ENCODE peak calls at places on chromosome 21, in five cellular contexts. C is ascending aorta, V is stomach, Q is choroid plexus epithelial cell, L is lower lobe of right lung. T is an unnamed sample.

GRCh38 chr21:31088196-31088751 is 50.0 kb upstream of the KRTAP19-8 start:
- DNase-seq in C (no peak), L (no peak), V (no peak), Q (no peak), T (no peak)

GRCh38 chr21:29376556-29376955 is 77.8 kb downstream of the BACH1 start:
- DNase-seq in V (peak), C (no peak), L (peak), Q (peak), T (no peak)

GRCh38 chr21:42299324-42300044 is 15.7 kb downstream of the TFF3 start:
- DNase-seq in V (no peak), Q (no peak), L (peak), C (no peak), T (no peak)

GRCh38 chr21:38646213-38646837 is 148.0 kb upstream of the ERG start:
- DNase-seq in L (no peak), Q (no peak), V (no peak), C (no peak), T (no peak)

GRCh38 chr21:31416465-31416864 is 72.4 kb upstream of the TIAM1 start:
- DNase-seq in V (peak), Q (peak), L (no peak), C (no peak), T (no peak)

GRCh38 chr21:30718239-30718909 is at the start of gene KRTAP21-3:
- DNase-seq in L (no peak), C (no peak), Q (peak), V (no peak), T (peak)

GRCh38 chr21:33024278-33025103 is 1.2 kb upstream of the OLIG2 start:
- DNase-seq in C (no peak), V (no peak), Q (no peak), L (no peak), T (no peak)

GRCh38 chr21:38831526-38832467 is 26.1 kb downstream of the ETS2 start:
- DNase-seq in L (peak), Q (peak), V (peak), C (peak), T (peak)

GRCh38 chr21:29201186-29201585 is 70.7 kb downstream of the MAP3K7CL start:
- DNase-seq in L (no peak), V (no peak), Q (no peak), C (no peak), T (no peak)

GRCh38 chr21:42571391-42572150 is 57.9 kb downstream of the SLC37A1 start:
- DNase-seq in C (no peak), L (peak), V (no peak), Q (no peak), T (no peak)

GRCh38 chr21:18244721-18245486 is at the start of gene CHODL:
- DNase-seq in L (no peak), C (no peak), V (no peak), Q (peak), T (no peak)

GRCh38 chr21:37088196-37088595 is 15.1 kb downstream of the TTC3 start:
- DNase-seq in Q (peak), C (no peak), L (no peak), V (no peak), T (no peak)

GRCh38 chr21:37082856-37083611 is 10.0 kb downstream of the TTC3 start:
- DNase-seq in V (no peak), L (no peak), C (no peak), Q (no peak), T (no peak)

GRCh38 chr21:37085726-37086125 is 12.7 kb downstream of the TTC3 start:
- DNase-seq in Q (no peak), V (no peak), L (no peak), C (no peak), T (no peak)

GRCh38 chr21:37082375-37082774 is 9.3 kb downstream of the TTC3 start:
- DNase-seq in L (no peak), Q (no peak), C (no peak), V (no peak), T (no peak)

DNA sequence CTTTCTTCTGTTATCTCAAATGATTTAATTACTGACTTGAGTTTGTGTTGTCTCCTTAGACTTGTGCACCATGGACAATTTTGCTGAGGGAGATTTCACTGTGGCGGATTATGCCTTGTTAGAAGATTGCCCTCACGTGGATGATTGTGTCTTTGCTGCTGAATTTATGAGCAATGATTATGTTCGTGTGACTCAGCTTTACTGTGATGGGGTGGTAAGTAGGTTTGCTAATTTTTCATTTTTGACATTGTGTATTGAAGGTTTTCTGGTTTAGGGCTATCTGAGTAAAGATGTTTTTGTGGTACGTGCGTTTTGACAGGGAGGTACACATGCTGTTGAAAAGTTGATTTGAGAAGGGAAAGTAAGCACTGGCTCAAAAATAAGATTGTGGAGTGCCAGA is 14.1 kb downstream of the TTC3 start:
- DNase-seq in Q (peak), L (no peak), V (no peak), C (no peak), T (peak)
- TF ChIP-seq CTCF in Q (peak), L (peak), V (no peak), C (peak), T (peak)

DNA sequence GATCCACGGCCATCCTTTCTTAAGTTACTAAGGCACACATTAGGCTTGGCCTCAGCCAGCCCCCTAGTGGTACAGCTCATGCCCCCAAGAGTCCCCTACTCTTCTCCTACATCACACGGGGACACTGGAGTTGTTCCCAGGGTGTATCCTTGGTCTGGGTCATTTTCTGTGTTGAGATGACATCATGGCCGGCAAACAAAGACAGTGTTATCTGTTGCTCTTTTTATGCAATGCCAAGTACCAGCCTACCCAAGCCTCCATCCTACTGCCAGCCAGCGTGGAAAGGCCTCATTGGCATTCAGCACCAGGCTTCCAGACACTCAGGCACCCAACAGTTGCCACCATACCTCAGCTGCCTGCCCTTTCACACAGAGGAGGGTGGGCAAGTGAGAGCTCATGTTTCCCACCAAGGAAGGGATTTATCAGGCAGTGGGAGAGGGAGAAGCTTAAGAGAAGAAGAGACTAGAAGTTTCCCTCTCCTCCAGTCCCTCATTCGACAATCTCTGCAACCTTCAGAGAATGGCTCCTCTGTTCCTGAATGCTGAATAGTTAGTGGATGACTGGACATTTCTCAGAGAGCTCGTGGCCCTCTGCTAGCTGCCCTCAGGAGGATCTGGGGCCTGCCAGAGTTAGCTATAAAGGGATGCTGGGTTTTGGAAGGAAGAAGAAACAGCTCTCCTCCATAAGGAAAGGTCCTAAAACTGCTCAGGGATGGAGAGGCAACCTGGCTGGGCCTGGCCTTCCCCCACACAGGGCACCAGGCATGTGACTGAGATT is 17.7 kb downstream of the CBR1 start:
- DNase-seq in L (no peak), V (no peak), C (no peak), Q (no peak), T (no peak)
- TF ChIP-seq CTCF in L (no peak), V (no peak), C (no peak), Q (peak), T (peak)

GRCh38 chr21:44337428-44337827 is 1.8 kb downstream of the CFAP410 start:
- DNase-seq in C (no peak), L (no peak), Q (peak), V (no peak), T (no peak)

GRCh38 chr21:44334637-44335030 is 4.6 kb downstream of the CFAP410 start:
- DNase-seq in V (no peak), L (no peak), C (no peak), Q (no peak), T (no peak)

GRCh38 chr21:44338971-44339910 is at the start of gene CFAP410:
- DNase-seq in C (peak), V (peak), L (peak), Q (peak), T (peak)

GRCh38 chr21:44335266-44336059 is 3.7 kb downstream of the CFAP410 start:
- DNase-seq in L (no peak), C (no peak), V (no peak), Q (no peak), T (no peak)

GRCh38 chr21:44337941-44338895 is 972 bp downstream of the CFAP410 start:
- DNase-seq in Q (peak), C (no peak), V (peak), L (peak), T (peak)
- TF ChIP-seq CTCF in Q (peak), C (peak), V (no peak), L (peak), T (peak)

DNA sequence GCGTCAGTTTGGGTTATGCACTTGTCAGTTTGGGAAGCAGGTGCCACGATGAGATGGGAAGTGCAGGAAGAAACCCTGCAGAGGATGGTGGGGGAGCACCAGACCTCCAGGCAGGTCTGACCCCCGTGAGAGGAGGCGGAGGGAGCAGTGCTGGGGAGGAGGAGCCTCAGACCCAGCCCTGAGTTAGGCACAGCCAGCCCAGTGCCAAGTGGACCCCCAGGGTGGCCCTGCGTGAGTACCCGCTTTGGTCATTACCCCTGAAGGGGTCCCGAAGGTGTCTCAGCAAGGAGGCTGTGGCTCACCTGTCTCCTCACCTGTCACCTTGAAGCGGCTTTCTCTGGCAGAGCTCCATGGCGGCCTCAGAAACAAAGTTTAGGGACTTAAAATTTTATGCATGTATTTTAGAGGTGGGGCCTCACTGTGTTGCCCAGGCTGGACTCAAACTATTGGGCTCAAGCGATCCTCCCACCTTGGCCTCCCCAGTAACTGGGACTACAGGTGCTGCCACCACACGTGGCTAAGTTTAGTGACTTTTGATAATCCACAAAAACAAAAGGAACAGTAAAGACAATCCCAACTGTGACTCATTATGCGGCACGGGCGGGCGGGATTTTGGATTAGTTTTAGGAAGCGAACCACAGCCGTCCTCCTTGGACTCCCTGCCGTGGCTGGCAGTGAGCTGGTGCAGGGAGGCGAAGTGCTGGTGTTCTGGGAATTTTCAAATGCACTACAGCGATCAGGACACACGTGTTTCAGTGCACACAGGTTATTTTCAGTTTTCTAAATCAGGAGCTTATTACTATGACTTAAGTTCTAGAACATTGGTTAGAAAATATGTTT is 4.7 kb downstream of the AGPAT3 start:
- DNase-seq in L (no peak), V (no peak), C (no peak), Q (no peak), T (no peak)
- TF ChIP-seq CTCF in L (no peak), V (no peak), C (no peak), Q (no peak), T (no peak)

GRCh38 chr21:41064951-41065350 is 103.0 kb upstream of the BACE2 start:
- DNase-seq in L (no peak), V (no peak), C (no peak), Q (no peak), T (no peak)

GRCh38 chr21:41064325-41064724 is 103.6 kb upstream of the BACE2 start:
- DNase-seq in C (no peak), V (no peak), Q (no peak), L (no peak), T (no peak)

GRCh38 chr21:41065539-41065938 is 102.4 kb upstream of the BACE2 start:
- DNase-seq in Q (no peak), V (no peak), L (no peak), C (no peak), T (no peak)

GRCh38 chr21:41059871-41060270 is 108.1 kb upstream of the BACE2 start:
- DNase-seq in V (no peak), Q (no peak), L (no peak), C (no peak), T (no peak)

DNA sequence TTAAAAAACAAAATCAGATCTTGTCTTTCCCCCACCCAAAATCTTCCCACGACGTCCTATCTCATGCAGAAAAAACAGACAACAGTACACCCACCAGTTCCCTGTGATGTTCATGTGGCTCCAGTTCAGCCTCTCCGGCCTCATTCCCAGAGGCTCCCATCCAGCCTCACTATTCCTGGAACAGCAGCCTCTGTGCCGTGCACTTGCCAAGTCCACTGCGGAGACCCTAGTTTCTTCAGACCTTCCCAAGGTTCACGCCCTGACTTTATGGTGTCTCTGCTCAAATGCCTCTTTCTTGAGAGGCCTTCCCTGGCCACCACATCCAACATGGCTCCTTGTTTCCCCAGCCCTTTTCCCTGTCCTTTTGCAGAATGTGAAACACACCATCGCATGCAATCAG is 106.3 kb upstream of the BACE2 start:
- DNase-seq in V (no peak), C (no peak), Q (no peak), L (no peak), T (no peak)
- TF ChIP-seq CTCF in V (no peak), C (no peak), Q (no peak), L (no peak), T (no peak)